ENCODE peak calls at places on chromosomes 6 and 20, in four cellular contexts. M is K562, P is HepG2, R is H1. U is an unnamed sample.

GRCh38 chr20:33812673-33813462 is 1.7 kb downstream of the CHMP4B start:
- DNase-seq in M (peak; percentile 62), P (peak; percentile 91), R (no peak), U (no peak)

GRCh38 chr20:58461899-58462298 is 53.3 kb downstream of the APCDD1L start:
- DNase-seq in M (no peak), P (no peak), R (no peak), U (no peak)

GRCh38 chr6:64750910-64751309 is 956.1 kb downstream of the EYS start:
- DNase-seq in M (no peak), P (no peak), R (no peak), U (no peak)

GRCh38 chr6:11221623-11222384 is 10.7 kb downstream of the NEDD9 start:
- DNase-seq in M (no peak), P (no peak), R (no peak), U (no peak)

GRCh38 chr6:27753668-27754407 is 158.4 kb downstream of the OR2B2 start:
- DNase-seq in M (peak; percentile 98), P (peak; percentile 83), R (peak; percentile 71), U (peak; percentile 47)

GRCh38 chr6:43009124-43009523 is 4.6 kb downstream of the MEA1 start:
- DNase-seq in M (peak; percentile 80), P (peak; percentile 49), R (no peak), U (no peak)

GRCh38 chr6:35810831-35811698 is 5.9 kb downstream of the LHFPL5 start:
- DNase-seq in M (no peak), P (peak; percentile 30), R (no peak), U (no peak)

GRCh38 chr6:157461000-157461915 is 80.3 kb downstream of the ZDHHC14 start:
- DNase-seq in M (peak; percentile 90), P (peak; percentile 67), R (no peak), U (no peak)

GRCh38 chr20:42261766-42262165 is 643.6 kb upstream of the CHD6 start:
- DNase-seq in M (no peak), P (no peak), R (no peak), U (no peak)

GRCh38 chr6:134247271-134247833 is 70.6 kb downstream of the SGK1 start:
- DNase-seq in M (no peak), P (no peak), R (no peak), U (peak; percentile 26)

GRCh38 chr20:62953167-62953838 is 794 bp downstream of the SLC17A9 start:
- DNase-seq in M (no peak), P (no peak), R (peak; percentile 68), U (no peak)

GRCh38 chr6:104118274-104118673 is 741.4 kb downstream of the HACE1 start:
- DNase-seq in M (no peak), P (no peak), R (no peak), U (no peak)

GRCh38 chr6:9121551-9121950 is 686.2 kb upstream of the SLC35B3 start:
- DNase-seq in M (no peak), P (no peak), R (no peak), U (no peak)

GRCh38 chr6:142300758-142301251 is 1.0 kb upstream of the ADGRG6 start:
- DNase-seq in M (no peak), P (peak; percentile 52), R (no peak), U (no peak)

GRCh38 chr6:44312901-44313788 is at the start of gene AARS2:
- DNase-seq in M (peak; percentile 95), P (peak; percentile 87), R (peak; percentile 99), U (peak; percentile 85)
- TF ChIP-seq POLR2A in M (peak; percentile 96), P (peak; percentile 99), R (peak; percentile 98), U (peak; percentile 99)

GRCh38 chr20:44759595-44759994 is 13.9 kb downstream of the KCNK15 start:
- DNase-seq in M (no peak), P (no peak), R (no peak), U (no peak)
- TF ChIP-seq TAF1 in M (no peak), P (no peak), R (no peak), U (no peak)

DNA sequence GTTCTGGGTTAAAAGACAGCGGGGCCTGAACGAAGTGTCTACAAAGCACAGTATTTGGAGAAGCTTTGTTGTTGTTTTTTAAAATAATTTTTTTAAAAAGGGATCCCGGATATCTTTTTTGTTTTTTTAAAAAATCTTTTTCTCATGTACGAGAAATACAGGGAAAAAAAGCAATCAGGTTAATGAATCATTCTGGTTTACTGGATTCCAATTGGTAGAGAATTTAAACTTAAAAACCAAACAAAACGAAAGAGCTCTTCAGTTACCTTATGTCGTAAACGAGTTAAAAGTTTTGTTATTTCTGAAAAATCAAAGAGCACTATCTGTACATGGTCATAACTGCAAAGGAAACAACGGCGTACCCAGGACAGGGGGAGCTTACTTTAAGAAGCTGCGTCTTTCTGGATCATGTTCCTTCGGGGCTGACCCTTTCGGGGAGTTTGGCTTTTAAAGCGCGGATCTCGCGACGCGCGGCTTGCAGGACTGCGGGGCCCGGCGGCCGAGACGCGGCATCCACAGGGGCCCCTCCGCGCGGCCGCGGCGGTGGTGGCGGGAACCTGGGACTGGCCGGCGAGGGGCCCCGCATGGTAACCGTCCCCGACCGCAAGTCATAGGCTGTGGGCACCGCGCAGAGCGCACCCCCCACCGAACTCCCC is 927 bp downstream of the IL20RA start:
- DNase-seq in M (no peak), P (no peak), R (no peak), U (no peak)
- TF ChIP-seq POLR2A in M (no peak), P (no peak), R (no peak), U (no peak)

GRCh38 chr6:113385020-113385431 is 472.1 kb upstream of the MARCKS start:
- DNase-seq in M (no peak), P (no peak), R (no peak), U (no peak)

GRCh38 chr6:113380591-113380990 is 476.6 kb upstream of the MARCKS start:
- DNase-seq in M (no peak), P (no peak), R (no peak), U (no peak)

GRCh38 chr6:113381232-113381631 is 475.9 kb upstream of the MARCKS start:
- DNase-seq in M (no peak), P (no peak), R (no peak), U (no peak)

GRCh38 chr6:113383701-113384100 is 473.4 kb upstream of the MARCKS start:
- DNase-seq in M (no peak), P (no peak), R (no peak), U (no peak)

GRCh38 chr6:113381957-113382356 is 475.2 kb upstream of the MARCKS start:
- DNase-seq in M (no peak), P (no peak), R (no peak), U (no peak)
- TF ChIP-seq TAF1 in M (no peak), P (no peak), R (no peak), U (no peak)

GRCh38 chr6:144343736-144344428 is 58.7 kb downstream of the UTRN start:
- DNase-seq in M (no peak), P (peak; percentile 98), R (no peak), U (no peak)
- TF ChIP-seq POLR2A in M (no peak), P (no peak), R (no peak), U (no peak)

GRCh38 chr6:167143041-167143440 is 14.7 kb downstream of the GPR31 start:
- DNase-seq in M (no peak), P (no peak), R (no peak), U (no peak)

GRCh38 chr6:167142433-167142761 is 15.4 kb downstream of the GPR31 start:
- DNase-seq in M (no peak), P (no peak), R (no peak), U (no peak)

GRCh38 chr6:167139761-167140160 is 16.9 kb downstream of the CCR6 start:
- DNase-seq in M (no peak), P (no peak), R (no peak), U (no peak)

GRCh38 chr6:167141667-167142432 is 15.9 kb downstream of the GPR31 start:
- DNase-seq in M (peak; percentile 49), P (peak; percentile 58), R (peak; percentile 79), U (peak; percentile 65)

GRCh38 chr6:167140589-167141474 is 16.9 kb downstream of the GPR31 start:
- DNase-seq in M (no peak), P (peak; percentile 94), R (no peak), U (no peak)
- TF ChIP-seq TAF1 in M (no peak), P (no peak), R (no peak), U (no peak)

U was measured in GM12892.